ENCODE peak calls at places on chromosomes 12 and 14, in four cellular contexts. M is activated T-helper 1 cell treated with Interleukin-2 at 50 U/mL for 16 hours, C is EH, R is EL. X is an unnamed sample.

GRCh38 chr12:117053050-117053400 is 46.2 kb downstream of the TESC start:
- DNase-seq in M (no peak), C (no peak), R (no peak), X (no peak)

GRCh38 chr12:84842406-84843013 is 70.1 kb downstream of the SLC6A15 start:
- DNase-seq in M (no peak), C (peak; percentile 62), R (peak; percentile 43), X (peak; percentile 74)

GRCh38 chr12:2958432-2959193 is 584 bp upstream of the TEAD4 start:
- DNase-seq in M (no peak), C (peak; percentile 90), R (peak; percentile 92), X (peak; percentile 83)

GRCh38 chr12:12804432-12804886 is 8.7 kb upstream of the DDX47 start:
- DNase-seq in M (no peak), C (peak; percentile 93), R (peak; percentile 91), X (peak; percentile 96)

GRCh38 chr12:47079365-47079893 is at the start of gene PCED1B:
- DNase-seq in M (peak; percentile 43), C (peak; percentile 83), R (peak; percentile 80), X (peak; percentile 85)

GRCh38 chr12:15151141-15152091 is 69.8 kb downstream of the RERG start:
- DNase-seq in M (no peak), C (no peak), R (no peak), X (peak; percentile 38)

GRCh38 chr12:131613678-131614077 is 97.2 kb upstream of the SFSWAP start:
- DNase-seq in M (no peak), C (no peak), R (no peak), X (no peak)

GRCh38 chr12:131604146-131604844 is 106.6 kb upstream of the SFSWAP start:
- DNase-seq in M (peak; percentile 26), C (no peak), R (no peak), X (no peak)

GRCh38 chr14:90652626-90653025 is 163.6 kb downstream of the TTC7B start:
- DNase-seq in M (no peak), C (no peak), R (no peak), X (no peak)

GRCh38 chr12:795305-795704 is 42.9 kb downstream of the WNK1 start:
- DNase-seq in M (no peak), C (no peak), R (no peak), X (no peak)

GRCh38 chr12:53965251-53966069 is 7.5 kb upstream of the HOXC11 start:
- DNase-seq in M (no peak), C (peak; percentile 93), R (peak; percentile 81), X (no peak)

GRCh38 chr14:25050494-25051170 is 685 bp upstream of the STXBP6 start:
- DNase-seq in M (no peak), C (peak; percentile 79), R (peak; percentile 79), X (peak; percentile 92)

GRCh38 chr12:8860165-8860961 is 37.9 kb downstream of the A2ML1 start:
- DNase-seq in M (no peak), C (peak; percentile 58), R (peak; percentile 31), X (peak; percentile 65)

GRCh38 chr12:2679068-2679815 is 115.5 kb upstream of the FKBP4 start:
- DNase-seq in M (no peak), C (no peak), R (no peak), X (no peak)

GRCh38 chr12:124786065-124786964 is 77.3 kb downstream of the SCARB1 start:
- DNase-seq in M (no peak), C (peak; percentile 95), R (peak; percentile 66), X (no peak)

GRCh38 chr14:42854061-42854460 is 1247.4 kb downstream of the LRFN5 start:
- DNase-seq in M (no peak), C (no peak), R (no peak), X (no peak)

GRCh38 chr12:40106655-40107054 is 774 bp upstream of the SLC2A13 start:
- DNase-seq in M (no peak), C (no peak), R (no peak), X (no peak)

GRCh38 chr14:84804498-84805294 is 725.2 kb upstream of the FLRT2 start:
- DNase-seq in M (no peak), C (no peak), R (no peak), X (no peak)

GRCh38 chr14:64465856-64466554 is 706 bp downstream of the AKAP5 start:
- DNase-seq in M (no peak), C (peak; percentile 73), R (peak; percentile 66), X (peak; percentile 79)

GRCh38 chr14:92586966-92587365 is 73.4 kb downstream of the RIN3 start:
- DNase-seq in M (no peak), C (no peak), R (no peak), X (no peak)